ENCODE peak calls at places on chromosomes 2 and 18, in four cellular contexts. One of them, this sample, is unnamed.

GRCh38 chr2:61356958-61357350 is 113.9 kb downstream of the USP34 start:
- DNase-seq in BE2C: no peak
- DNase-seq in breast epithelium: no peak
- DNase-seq in fibroblast of lung: peak; percentile 73
- DNase-seq in this sample: no peak

GRCh38 chr2:181395871-181396574 is 61.2 kb upstream of the ITGA4 start:
- DNase-seq in BE2C: no peak
- DNase-seq in breast epithelium: no peak
- DNase-seq in fibroblast of lung: peak; percentile 23
- DNase-seq in this sample: no peak

GRCh38 chr18:9787716-9788115 is 79.6 kb downstream of the RAB31 start:
- DNase-seq in BE2C: no peak
- DNase-seq in breast epithelium: no peak
- DNase-seq in fibroblast of lung: peak; percentile 87
- DNase-seq in this sample: no peak

GRCh38 chr18:42211201-42211600 is 256.2 kb downstream of the PIK3C3 start:
- DNase-seq in BE2C: no peak
- DNase-seq in breast epithelium: no peak
- DNase-seq in fibroblast of lung: no peak
- DNase-seq in this sample: no peak

GRCh38 chr2:73925033-73925704 is 1.5 kb upstream of the DGUOK start:
- DNase-seq in BE2C: no peak
- DNase-seq in breast epithelium: no peak
- DNase-seq in fibroblast of lung: no peak
- DNase-seq in this sample: no peak

GRCh38 chr2:160652236-160652635 is 158.6 kb upstream of the RBMS1 start:
- DNase-seq in BE2C: no peak
- DNase-seq in breast epithelium: peak; percentile 58
- DNase-seq in fibroblast of lung: peak; percentile 62
- DNase-seq in this sample: peak; percentile 15

GRCh38 chr2:45980161-45980852 is 316.9 kb upstream of the EPAS1 start:
- DNase-seq in BE2C: no peak
- DNase-seq in breast epithelium: no peak
- DNase-seq in fibroblast of lung: no peak
- DNase-seq in this sample: no peak

GRCh38 chr2:235106874-235107639 is 155.2 kb downstream of the SH3BP4 start:
- DNase-seq in BE2C: peak; percentile 77
- DNase-seq in breast epithelium: peak; percentile 54
- DNase-seq in fibroblast of lung: peak; percentile 63
- DNase-seq in this sample: no peak

GRCh38 chr2:86621290-86621943 is 2.2 kb downstream of the RNF103 start:
- DNase-seq in BE2C: no peak
- DNase-seq in breast epithelium: no peak
- DNase-seq in fibroblast of lung: peak; percentile 23
- DNase-seq in this sample: no peak

GRCh38 chr18:3649559-3650426 is 199.8 kb downstream of the TGIF1 start:
- DNase-seq in BE2C: no peak
- DNase-seq in breast epithelium: peak; percentile 74
- DNase-seq in fibroblast of lung: peak; percentile 86
- DNase-seq in this sample: no peak

GRCh38 chr2:53473236-53473635 is 294.4 kb upstream of the CHAC2 start:
- DNase-seq in BE2C: peak; percentile 12
- DNase-seq in breast epithelium: no peak
- DNase-seq in fibroblast of lung: no peak
- DNase-seq in this sample: no peak

DNA sequence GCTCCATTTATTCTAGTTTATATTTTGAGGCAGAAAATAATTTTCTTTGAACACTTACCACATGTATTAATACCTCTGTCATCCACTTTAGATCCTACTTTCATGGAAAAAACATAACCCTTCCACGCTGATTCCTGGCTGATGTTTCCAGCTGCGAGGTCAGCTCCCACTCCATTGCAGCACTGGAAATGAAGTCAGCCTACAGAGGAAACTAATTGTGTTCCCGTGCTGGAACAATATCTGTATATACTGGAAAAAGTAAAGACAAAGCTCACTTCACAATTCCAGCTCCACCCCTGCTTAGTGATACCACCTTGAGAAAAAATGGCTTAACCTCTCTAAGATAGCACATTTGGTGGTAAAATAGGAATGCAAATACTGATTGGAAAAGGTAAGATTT is 89.8 kb downstream of the TRIB2 start:
- DNase-seq in BE2C: no peak
- DNase-seq in breast epithelium: no peak
- DNase-seq in fibroblast of lung: no peak
- DNase-seq in this sample: no peak
- H3K4me1 ChIP-seq in BE2C: peaks cover 5% of the 10 kb centered on the region
- H3K4me1 ChIP-seq in breast epithelium: no peaks in the 10 kb centered on the region
- H3K4me1 ChIP-seq in fibroblast of lung: no peaks in the 10 kb centered on the region
- H3K4me1 ChIP-seq in this sample: no peaks in the 10 kb centered on the region

DNA sequence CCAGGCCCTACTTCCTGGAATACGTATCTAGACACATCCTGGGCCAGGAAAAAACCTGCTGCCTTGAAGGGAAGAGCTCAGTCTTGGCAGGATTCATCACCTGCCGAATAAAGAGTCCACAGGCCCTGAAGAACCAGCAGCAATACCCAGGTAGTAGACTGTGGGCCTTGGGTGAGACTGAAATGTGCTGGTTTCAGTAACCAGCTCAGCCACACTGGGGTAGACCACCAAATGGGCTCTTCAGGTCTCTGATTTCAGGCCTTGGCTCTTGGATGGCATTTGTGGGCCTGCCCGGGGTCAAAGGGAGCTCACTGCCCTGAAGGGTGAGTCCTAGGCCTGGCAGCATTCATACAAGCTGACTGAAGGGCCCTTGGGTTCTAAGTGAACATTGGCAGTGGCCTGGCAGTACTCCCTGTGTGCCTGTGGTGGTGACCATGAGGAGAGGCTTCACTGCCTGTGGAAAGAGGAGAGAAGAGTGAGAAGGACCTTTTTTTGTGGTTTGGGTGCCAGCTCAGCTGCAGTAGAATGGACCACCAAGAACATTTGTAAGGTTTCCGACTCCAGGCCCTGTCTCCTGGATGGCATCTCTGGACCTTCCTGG is 175.1 kb downstream of the ANKRD30B start:
- DNase-seq in BE2C: no peak
- DNase-seq in breast epithelium: no peak
- DNase-seq in fibroblast of lung: no peak
- DNase-seq in this sample: no peak
- H3K9me3 ChIP-seq in BE2C: no peaks in the 10 kb centered on the region
- H3K9me3 ChIP-seq in breast epithelium: no peaks in the 10 kb centered on the region
- H3K9me3 ChIP-seq in fibroblast of lung: no peaks in the 10 kb centered on the region
- H3K9me3 ChIP-seq in this sample: no peaks in the 10 kb centered on the region

DNA sequence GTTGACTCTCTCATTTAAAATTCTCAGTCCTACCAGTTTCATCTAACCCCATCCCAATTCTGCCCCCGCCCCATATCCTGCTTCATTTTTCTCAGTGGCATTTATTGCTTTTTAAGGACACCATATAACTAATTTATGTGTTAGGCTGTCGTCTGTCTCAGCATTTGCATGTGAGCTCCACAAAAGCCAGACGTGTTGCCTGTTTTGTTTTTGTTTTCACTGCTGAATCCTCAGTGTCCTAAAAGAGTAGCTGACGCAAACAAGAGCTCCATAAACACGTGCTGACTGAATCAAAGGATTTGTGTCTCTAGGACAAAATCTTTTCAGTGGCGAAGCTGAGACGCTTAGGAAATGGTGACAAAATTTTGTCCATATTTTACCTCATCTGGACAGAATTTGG is 182.5 kb upstream of the ST6GAL2 start:
- DNase-seq in BE2C: no peak
- DNase-seq in breast epithelium: no peak
- DNase-seq in fibroblast of lung: no peak
- DNase-seq in this sample: no peak
- H3K4me1 ChIP-seq in BE2C: no peaks in the 10 kb centered on the region
- H3K4me1 ChIP-seq in breast epithelium: no peaks in the 10 kb centered on the region
- H3K4me1 ChIP-seq in fibroblast of lung: no peaks in the 10 kb centered on the region
- H3K4me1 ChIP-seq in this sample: no peaks in the 10 kb centered on the region

GRCh38 chr2:16362611-16363010 is 303.0 kb downstream of the CYRIA start:
- DNase-seq in BE2C: peak; percentile 99
- DNase-seq in breast epithelium: no peak
- DNase-seq in fibroblast of lung: no peak
- DNase-seq in this sample: no peak
- H3K9me3 ChIP-seq in BE2C: peaks cover 13% of the 10 kb centered on the region
- H3K9me3 ChIP-seq in breast epithelium: peaks cover under 1% of the 10 kb centered on the region
- H3K9me3 ChIP-seq in fibroblast of lung: no peaks in the 10 kb centered on the region
- H3K9me3 ChIP-seq in this sample: no peaks in the 10 kb centered on the region